ENCODE peak calls at places on chromosomes 4 and X, in nine cellular contexts. X is OCI-LY7, U is kidney epithelial cell, W is hepatocyte, A is heart right ventricle, K is brain microvascular endothelial cell, O is A673, L is dorsolateral prefrontal cortex, Y is endodermal cell. N is an unnamed sample.

GRCh38 chr4:6772223-6772928 is 10.2 kb upstream of the KIAA0232 start:
- DNase-seq in X (no peak), U (no peak), W (no peak), A (no peak), K (no peak), O (peak), L (no peak), Y (no peak), N (no peak)

GRCh38 chr4:13349096-13349495 is 135.0 kb downstream of the RAB28 start:
- DNase-seq in X (no peak), U (no peak), W (no peak), A (no peak), K (no peak), O (no peak), L (no peak), Y (no peak), N (no peak)

GRCh38 chr4:152374606-152375285 is 161.1 kb downstream of the FBXW7 start:
- DNase-seq in X (no peak), U (no peak), W (no peak), A (no peak), K (no peak), O (no peak), L (no peak), Y (no peak), N (no peak)

GRCh38 chr4:26410385-26411293 is 79.6 kb downstream of the CCKAR start:
- DNase-seq in X (peak), U (peak), W (peak), A (peak), K (peak), O (peak), L (no peak), Y (no peak), N (peak)

GRCh38 chrX:17629519-17629918 is 107.8 kb upstream of the SCML1 start:
- DNase-seq in X (no peak), U (no peak), W (no peak), A (no peak), K (no peak), O (no peak), L (no peak), Y (no peak), N (no peak)

GRCh38 chrX:109299091-109299490 is 182.8 kb downstream of the GUCY2F start:
- DNase-seq in X (no peak), U (no peak), W (no peak), A (no peak), K (no peak), O (no peak), L (no peak), Y (no peak), N (no peak)

GRCh38 chrX:120356084-120356483 is 5.8 kb upstream of the ATP1B4 start:
- DNase-seq in X (no peak), U (no peak), W (no peak), A (no peak), K (no peak), O (no peak), L (no peak), Y (no peak), N (no peak)

GRCh38 chr4:123449362-123449761 is 52.8 kb downstream of the SPRY1 start:
- DNase-seq in X (no peak), U (no peak), W (no peak), A (no peak), K (no peak), O (no peak), L (no peak), Y (no peak), N (no peak)

GRCh38 chr4:149711588-149711987 is 104.1 kb downstream of the IQCM start:
- DNase-seq in X (no peak), U (no peak), W (no peak), A (no peak), K (no peak), O (no peak), L (no peak), Y (no peak), N (no peak)

GRCh38 chr4:121741751-121742150 is 23.2 kb downstream of the SMIM43 start:
- DNase-seq in X (no peak), U (no peak), W (no peak), A (no peak), K (no peak), O (no peak), L (no peak), Y (no peak), N (no peak)

GRCh38 chr4:108560624-108561023 is 59.8 kb upstream of the RPL34 start:
- DNase-seq in X (no peak), U (no peak), W (no peak), A (peak), K (peak), O (no peak), L (no peak), Y (no peak), N (no peak)

GRCh38 chrX:37434362-37434761 is 85.2 kb downstream of the PRRG1 start:
- DNase-seq in X (no peak), U (no peak), W (no peak), A (no peak), K (no peak), O (no peak), L (no peak), Y (no peak), N (no peak)

GRCh38 chr4:176036585-176037205 is 28.9 kb upstream of the WDR17 start:
- DNase-seq in X (no peak), U (no peak), W (no peak), A (no peak), K (no peak), O (no peak), L (no peak), Y (no peak), N (no peak)

GRCh38 chr4:7073526-7074390 is 5.9 kb upstream of the GRPEL1 start:
- DNase-seq in X (peak), U (no peak), W (peak), A (peak), K (peak), O (peak), L (peak), Y (peak), N (no peak)

GRCh38 chrX:24479924-24480722 is 15.0 kb downstream of the PDK3 start:
- DNase-seq in X (peak), U (no peak), W (no peak), A (peak), K (no peak), O (no peak), L (no peak), Y (no peak), N (no peak)

GRCh38 chrX:83469551-83469950 is 38.5 kb upstream of the POU3F4 start:
- DNase-seq in X (peak), U (no peak), W (peak), A (no peak), K (no peak), O (peak), L (no peak), Y (peak), N (peak)
- TF ChIP-seq CTCF in X (peak), U (peak), W (peak), A (peak), K (peak), O (peak), L (peak), Y (peak), N (peak)

GRCh38 chr4:75321484-75321883 is 192.7 kb downstream of the RCHY1 start:
- DNase-seq in X (no peak), U (no peak), W (no peak), A (no peak), K (no peak), O (no peak), L (no peak), Y (no peak), N (no peak)
- TF ChIP-seq CTCF in X (no peak), U (no peak), W (no peak), A (no peak), K (no peak), O (no peak), L (no peak), Y (no peak), N (no peak)

DNA sequence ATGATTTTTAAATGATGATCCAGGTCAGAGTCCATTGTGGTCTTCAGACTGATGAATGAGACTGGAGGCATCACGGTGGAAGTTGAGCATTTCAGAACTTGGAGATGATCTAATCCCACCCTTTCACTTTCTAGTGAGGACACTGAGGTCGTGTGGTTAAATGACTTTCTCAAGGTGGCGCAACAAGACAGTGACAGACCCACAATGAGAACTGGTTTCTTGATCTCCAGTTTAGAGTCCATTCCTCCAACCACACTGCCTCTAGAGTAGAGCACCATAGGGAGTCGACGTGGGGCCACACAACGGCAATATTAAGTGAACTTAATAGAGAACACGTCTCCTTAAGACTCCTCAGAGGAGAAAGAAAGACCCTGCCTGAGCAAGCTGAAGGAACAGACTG is 381.0 kb downstream of the UNC5C start:
- DNase-seq in X (peak), U (no peak), W (no peak), A (no peak), K (no peak), O (no peak), L (no peak), Y (no peak), N (no peak)
- TF ChIP-seq CTCF in X (peak), U (no peak), W (no peak), A (no peak), K (no peak), O (no peak), L (no peak), Y (peak), N (no peak)

DNA sequence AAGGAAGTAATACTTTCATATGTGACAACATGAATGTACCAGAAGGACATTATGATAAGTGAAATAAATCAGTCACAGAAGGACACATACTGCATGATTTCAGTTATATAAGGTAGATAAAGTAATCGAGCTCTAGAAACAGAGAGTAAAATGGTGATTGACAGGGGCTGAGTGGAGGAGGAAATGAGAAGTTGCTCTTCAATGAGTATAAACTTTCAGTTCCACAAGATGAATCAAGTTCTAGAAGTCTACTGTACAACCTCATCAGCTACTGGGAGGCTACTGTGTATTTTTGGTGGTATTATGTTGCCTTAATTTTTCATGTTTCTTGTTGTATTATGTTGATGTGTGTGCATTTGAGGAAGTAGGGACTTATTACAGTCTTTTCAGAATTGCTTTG is 270.9 kb upstream of the GRIA3 start:
- DNase-seq in X (no peak), U (no peak), W (no peak), A (no peak), K (no peak), O (no peak), L (no peak), Y (no peak), N (no peak)
- TF ChIP-seq CTCF in X (no peak), U (no peak), W (no peak), A (no peak), K (no peak), O (no peak), L (no peak), Y (no peak), N (no peak)

DNA sequence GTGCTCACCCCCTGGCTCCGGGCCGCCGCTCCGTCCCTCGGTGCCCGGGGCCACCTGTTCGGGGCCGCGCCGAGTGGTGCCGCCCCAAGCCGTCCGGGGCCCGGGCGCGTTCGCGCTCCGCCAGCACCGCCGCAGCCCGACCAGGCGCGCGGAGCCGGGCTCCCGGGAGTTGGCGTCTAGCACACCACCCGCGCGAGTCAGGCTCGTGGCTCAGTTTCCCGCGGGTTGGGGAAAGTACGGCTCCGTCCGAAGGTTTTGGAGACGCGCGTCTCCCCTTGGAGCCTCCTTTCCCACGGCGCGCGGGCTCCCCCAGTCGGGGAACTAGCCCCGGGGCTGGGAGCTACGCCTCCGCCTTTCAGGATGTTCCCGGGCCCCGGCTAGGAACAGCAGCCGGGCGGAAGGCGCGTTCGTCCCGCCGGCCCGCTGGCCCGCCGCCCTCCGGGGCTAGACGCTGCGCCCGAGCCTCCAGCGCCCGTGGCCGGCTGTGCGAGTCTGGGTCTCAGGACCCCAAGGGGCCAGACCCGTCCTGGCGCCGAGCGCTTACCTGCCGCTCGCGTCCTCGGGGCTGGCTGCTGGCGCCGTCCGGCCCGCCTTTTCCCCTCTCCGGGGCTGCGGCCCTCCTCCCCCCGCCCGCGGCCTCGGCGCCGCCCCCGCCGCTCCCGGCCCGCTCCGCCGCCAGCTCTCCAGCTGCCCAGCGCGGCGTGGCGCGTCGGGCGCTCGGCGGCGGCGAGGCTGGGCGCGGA is at the start of gene ADGRG2:
- DNase-seq in X (no peak), U (no peak), W (peak), A (peak), K (no peak), O (peak), L (no peak), Y (peak), N (no peak)
- TF ChIP-seq CTCF in X (no peak), U (no peak), W (no peak), A (peak), K (peak), O (peak), L (no peak), Y (no peak), N (no peak)

GRCh38 chr4:165462009-165462408 is 83.2 kb downstream of the CPE start:
- DNase-seq in X (no peak), U (no peak), W (no peak), A (no peak), K (no peak), O (no peak), L (no peak), Y (no peak), N (no peak)
- TF ChIP-seq CTCF in X (no peak), U (no peak), W (no peak), A (no peak), K (peak), O (peak), L (no peak), Y (peak), N (peak)

DNA sequence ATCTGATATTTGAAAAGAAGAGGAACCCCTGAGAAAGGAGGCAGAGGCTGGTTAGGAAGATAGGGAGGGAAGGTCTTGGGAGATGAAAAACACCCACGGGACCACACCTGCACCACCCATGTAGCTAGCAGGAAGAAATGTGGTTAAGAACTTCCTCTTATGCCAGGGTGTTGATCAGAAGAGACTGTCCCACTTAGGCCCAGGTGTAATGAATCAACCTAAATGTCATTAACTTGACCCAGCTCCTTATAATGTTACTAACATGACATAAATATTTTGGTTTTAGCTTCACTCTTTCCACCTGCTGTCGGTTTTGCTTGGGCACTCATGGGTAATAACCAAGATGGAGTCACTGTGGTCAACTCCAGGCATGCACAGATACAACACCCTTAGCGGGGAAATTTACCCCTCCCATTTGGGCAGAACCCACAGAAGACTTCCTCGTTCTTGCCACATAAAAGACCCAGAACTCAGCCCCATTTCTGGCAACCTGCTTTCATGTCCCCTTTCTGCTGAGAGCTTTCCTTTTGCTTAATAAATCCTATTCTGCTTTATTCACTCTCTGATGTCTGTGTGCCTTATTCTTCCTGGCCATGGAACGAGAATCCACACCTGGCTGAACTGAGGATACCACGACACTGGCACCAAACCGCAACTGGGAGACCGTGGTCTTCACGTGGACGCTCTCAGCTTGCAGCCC is 46.8 kb downstream of the ZNF141 start:
- DNase-seq in X (peak), U (no peak), W (no peak), A (no peak), K (no peak), O (no peak), L (no peak), Y (no peak), N (no peak)
- TF ChIP-seq CTCF in X (no peak), U (no peak), W (no peak), A (no peak), K (no peak), O (no peak), L (no peak), Y (no peak), N (no peak)

N was measured in astrocyte of the cerebellum.